ENCODE peak calls at places on chromosomes 2 and 18, in eight cellular contexts. C is lower lobe of right lung; W is fibroblast of lung; L is Panc1; Q is CD4-positive, alpha-beta T cell; R is mammary epithelial cell; Z is hepatocyte; T is stomach. K is an unnamed sample. For H3K9me3, the result is how much of the 10 kb centered on the place peaks cover.

GRCh38 chr18:48951448-48952286 is 902 bp upstream of the SMAD7 start:
- DNase-seq in C (peak), W (peak), L (no peak), Q (peak), R (peak), Z (peak), T (peak), K (no peak)

GRCh38 chr18:44497757-44498490 is 182.8 kb upstream of the SETBP1 start:
- DNase-seq in C (no peak), W (no peak), L (no peak), Q (no peak), R (no peak), Z (no peak), T (no peak), K (no peak)

GRCh38 chr2:25301453-25302352 is 40.0 kb downstream of the DNMT3A start:
- DNase-seq in C (no peak), W (peak), L (no peak), Q (peak), R (peak), Z (no peak), T (no peak), K (no peak)

GRCh38 chr18:49041677-49042570 is 91.2 kb upstream of the SMAD7 start:
- DNase-seq in C (no peak), W (peak), L (no peak), Q (peak), R (peak), Z (peak), T (peak), K (peak)

GRCh38 chr2:215347878-215348277 is 36.0 kb downstream of the ATIC start:
- DNase-seq in C (no peak), W (no peak), L (no peak), Q (no peak), R (no peak), Z (no peak), T (no peak), K (no peak)

GRCh38 chr2:120820885-120821279 is 85.2 kb downstream of the GLI2 start:
- DNase-seq in C (no peak), W (peak), L (no peak), Q (no peak), R (no peak), Z (peak), T (no peak), K (no peak)

GRCh38 chr2:150480241-150480640 is 7.2 kb downstream of the RND3 start:
- DNase-seq in C (no peak), W (peak), L (no peak), Q (no peak), R (peak), Z (no peak), T (peak), K (no peak)

GRCh38 chr2:133317161-133317560 is 251.1 kb downstream of the NCKAP5 start:
- DNase-seq in C (no peak), W (no peak), L (no peak), Q (no peak), R (no peak), Z (no peak), T (no peak), K (no peak)

GRCh38 chr18:3447895-3448844 is 1.8 kb upstream of the TGIF1 start:
- DNase-seq in C (peak), W (peak), L (no peak), Q (peak), R (peak), Z (peak), T (peak), K (no peak)

GRCh38 chr2:231037731-231038482 is 584 bp downstream of the C2orf72 start:
- DNase-seq in C (no peak), W (no peak), L (no peak), Q (no peak), R (no peak), Z (peak), T (peak), K (no peak)

GRCh38 chr2:171793691-171794678 is 100.1 kb downstream of the SLC25A12 start:
- DNase-seq in C (no peak), W (peak), L (no peak), Q (no peak), R (no peak), Z (no peak), T (no peak), K (peak)

GRCh38 chr2:204272913-204273312 is 272.4 kb upstream of the PARD3B start:
- DNase-seq in C (no peak), W (no peak), L (no peak), Q (no peak), R (no peak), Z (no peak), T (no peak), K (no peak)

GRCh38 chr2:133293544-133294270 is 274.6 kb downstream of the NCKAP5 start:
- DNase-seq in C (no peak), W (no peak), L (no peak), Q (no peak), R (no peak), Z (no peak), T (no peak), K (no peak)

GRCh38 chr2:7427293-7428060 is 510.3 kb downstream of the RNF144A start:
- DNase-seq in C (no peak), W (peak), L (peak), Q (no peak), R (peak), Z (peak), T (no peak), K (peak)

GRCh38 chr2:193883820-193884219 is 1689.1 kb upstream of the TMEFF2 start:
- DNase-seq in C (no peak), W (no peak), L (no peak), Q (no peak), R (no peak), Z (no peak), T (no peak), K (no peak)
- H3K9me3 ChIP-seq in C (under half), W (under half), L (under half), Q (under half), R (under half), Z (under half), T (under half), K (under half)

DNA sequence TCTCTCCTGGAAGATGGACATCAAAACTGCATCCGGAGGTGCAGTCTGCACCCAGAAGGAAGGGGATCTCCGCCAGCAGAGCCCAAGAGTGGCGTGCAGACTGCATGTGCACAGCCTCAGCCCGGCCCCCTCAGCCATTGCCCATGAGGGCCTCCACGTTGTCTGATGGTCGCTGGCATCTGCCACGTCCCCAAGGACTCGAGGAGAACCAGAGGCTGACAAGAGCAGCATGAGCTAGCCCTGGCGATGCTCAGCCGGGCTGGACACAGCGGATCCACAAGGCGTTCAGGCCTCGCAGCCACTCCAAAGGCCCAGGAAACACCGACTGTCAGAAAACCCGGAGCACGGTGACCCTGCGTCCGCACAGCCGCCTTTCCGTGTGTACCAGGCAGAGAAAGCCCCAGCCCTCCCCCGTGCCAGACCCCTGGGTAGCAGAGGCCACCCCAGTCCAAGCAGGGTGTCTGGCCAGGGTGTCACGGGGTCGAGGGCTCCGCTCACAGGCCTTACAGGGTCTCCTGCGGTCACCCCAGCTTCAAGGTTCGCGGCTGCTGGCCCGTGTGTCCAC is 48.3 kb downstream of the SLC66A2 start:
- DNase-seq in C (no peak), W (no peak), L (no peak), Q (no peak), R (no peak), Z (no peak), T (no peak), K (no peak)
- H3K9me3 ChIP-seq in C (under half), W (under half), L (under half), Q (under half), R (under half), Z (under half), T (under half), K (under half)

GRCh38 chr2:2932692-2933305 is 444.8 kb downstream of the EIPR1 start:
- DNase-seq in C (no peak), W (no peak), L (no peak), Q (no peak), R (no peak), Z (no peak), T (no peak), K (no peak)
- H3K9me3 ChIP-seq in C (under half), W (under half), L (under half), Q (under half), R (under half), Z (under half), T (under half), K (under half)

GRCh38 chr2:22691666-22692065 is 693.3 kb upstream of the KLHL29 start:
- DNase-seq in C (no peak), W (no peak), L (no peak), Q (no peak), R (no peak), Z (no peak), T (no peak), K (no peak)
- H3K9me3 ChIP-seq in C (under half), W (under half), L (under half), Q (under half), R (under half), Z (under half), T (under half), K (under half)

DNA sequence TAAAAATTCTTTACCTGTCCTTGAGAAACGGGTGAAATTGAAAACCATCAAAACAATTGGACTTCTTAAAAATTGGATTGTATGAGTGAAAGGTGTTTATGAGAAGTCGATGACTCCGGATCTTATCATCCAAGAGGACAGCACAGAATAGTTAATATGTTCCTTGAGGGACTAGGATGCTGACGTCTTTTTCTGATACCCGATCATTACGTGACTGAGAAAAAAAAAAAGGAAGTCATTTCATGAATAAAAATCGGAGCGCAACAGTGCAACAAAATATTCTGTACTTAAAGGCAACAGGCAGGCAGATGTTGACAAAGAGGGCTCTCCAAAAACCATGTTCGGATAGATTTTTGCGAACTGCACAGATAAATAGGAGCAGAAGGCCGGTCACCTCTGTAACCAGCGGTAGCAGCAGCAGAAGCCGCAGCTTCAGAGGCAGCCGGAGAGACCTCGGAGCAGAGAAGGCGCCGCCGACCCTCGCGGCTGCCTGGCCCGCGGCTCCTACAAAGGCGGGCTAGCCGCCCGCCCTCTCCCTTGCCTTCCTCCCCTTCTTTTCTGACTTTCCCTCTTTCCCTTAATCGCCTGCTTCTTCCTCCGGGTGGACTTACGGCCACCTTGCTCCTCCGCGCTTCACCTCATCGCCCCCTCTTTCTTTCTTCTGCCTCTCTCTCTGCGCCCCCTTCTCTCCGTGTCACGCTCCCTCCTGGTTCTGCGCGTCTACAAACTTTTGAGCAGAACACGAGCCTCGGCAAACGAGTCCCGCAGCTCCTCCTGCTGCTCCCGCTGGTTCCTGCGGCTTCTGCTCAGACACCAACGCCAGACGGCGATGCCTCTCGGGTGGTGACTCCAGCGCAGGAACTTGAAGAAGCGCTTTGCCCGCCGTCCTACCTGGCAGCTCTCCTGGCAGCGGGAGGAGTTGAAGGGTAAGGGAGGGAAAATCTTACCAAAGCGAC is at the start of gene ADCYAP1:
- DNase-seq in C (no peak), W (peak), L (no peak), Q (no peak), R (no peak), Z (peak), T (no peak), K (no peak)
- H3K9me3 ChIP-seq in C (under half), W (under half), L (under half), Q (under half), R (under half), Z (under half), T (under half), K (under half)

GRCh38 chr2:95375532-95376221 is 26.8 kb upstream of the FAHD2A start:
- DNase-seq in C (peak), W (no peak), L (no peak), Q (no peak), R (no peak), Z (no peak), T (no peak), K (no peak)

GRCh38 chr2:95374451-95374915 is 28.0 kb upstream of the FAHD2A start:
- DNase-seq in C (peak), W (no peak), L (no peak), Q (no peak), R (no peak), Z (no peak), T (no peak), K (no peak)

GRCh38 chr2:95376311-95377215 is 25.9 kb upstream of the FAHD2A start:
- DNase-seq in C (peak), W (no peak), L (no peak), Q (no peak), R (no peak), Z (no peak), T (no peak), K (no peak)

GRCh38 chr2:95374029-95374428 is 28.5 kb upstream of the FAHD2A start:
- DNase-seq in C (peak), W (no peak), L (no peak), Q (no peak), R (no peak), Z (no peak), T (no peak), K (no peak)

DNA sequence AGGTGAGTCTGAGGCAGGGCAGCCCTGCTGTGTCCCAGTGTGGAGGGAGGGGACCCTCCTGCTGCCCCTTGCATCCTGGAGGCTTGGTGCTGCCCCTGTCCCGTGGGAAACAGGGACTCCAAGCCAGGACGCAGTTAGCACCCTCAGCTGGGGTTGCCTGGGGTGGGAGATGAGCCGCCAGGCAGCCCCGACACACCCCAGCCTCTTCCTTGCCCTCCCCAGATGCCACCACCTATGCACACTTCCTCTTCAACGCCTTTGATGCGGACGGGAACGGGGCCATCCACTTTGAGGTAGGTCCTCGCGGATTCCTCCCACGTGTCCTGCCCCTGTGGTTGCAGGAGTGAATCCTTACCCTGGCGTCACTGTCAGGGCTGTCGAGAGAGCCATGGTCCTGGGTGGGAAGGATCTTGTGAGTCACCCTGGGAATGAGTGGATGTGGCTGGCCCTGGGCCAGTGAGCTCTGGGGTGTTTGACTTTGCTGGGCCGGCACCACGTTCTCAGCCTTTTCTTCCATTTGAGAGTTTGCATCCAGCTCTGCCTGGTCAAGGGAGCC is 27.5 kb upstream of the FAHD2A start:
- DNase-seq in C (peak), W (peak), L (no peak), Q (no peak), R (no peak), Z (no peak), T (no peak), K (no peak)
- H3K9me3 ChIP-seq in C (under half), W (under half), L (under half), Q (under half), R (under half), Z (under half), T (under half), K (under half)

GRCh38 chr2:126940331-126940730 is 41.6 kb downstream of the TEX51 start:
- DNase-seq in C (no peak), W (no peak), L (no peak), Q (no peak), R (no peak), Z (no peak), T (no peak), K (no peak)
- H3K9me3 ChIP-seq in C (under half), W (under half), L (under half), Q (under half), R (under half), Z (under half), T (under half), K (under half)

GRCh38 chr18:25898965-25899364 is 191.4 kb downstream of the SS18 start:
- DNase-seq in C (no peak), W (no peak), L (no peak), Q (no peak), R (no peak), Z (no peak), T (no peak), K (no peak)
- H3K9me3 ChIP-seq in C (under half), W (under half), L (under half), Q (under half), R (under half), Z (under half), T (under half), K (under half)

GRCh38 chr2:16321872-16322271 is 343.8 kb downstream of the CYRIA start:
- DNase-seq in C (no peak), W (no peak), L (no peak), Q (no peak), R (no peak), Z (no peak), T (no peak), K (no peak)

GRCh38 chr2:16319425-16320245 is 346.0 kb downstream of the CYRIA start:
- DNase-seq in C (no peak), W (no peak), L (no peak), Q (no peak), R (no peak), Z (no peak), T (no peak), K (no peak)

GRCh38 chr2:16322308-16323130 is 343.1 kb downstream of the CYRIA start:
- DNase-seq in C (no peak), W (no peak), L (no peak), Q (no peak), R (no peak), Z (no peak), T (no peak), K (no peak)

GRCh38 chr2:16320716-16321115 is 344.9 kb downstream of the CYRIA start:
- DNase-seq in C (no peak), W (no peak), L (no peak), Q (no peak), R (no peak), Z (no peak), T (no peak), K (no peak)

GRCh38 chr2:16321256-16321655 is 344.4 kb downstream of the CYRIA start:
- DNase-seq in C (no peak), W (no peak), L (no peak), Q (no peak), R (no peak), Z (no peak), T (no peak), K (no peak)
- H3K9me3 ChIP-seq in C (under half), W (under half), L (under half), Q (under half), R (under half), Z (under half), T (under half), K (under half)

DNA sequence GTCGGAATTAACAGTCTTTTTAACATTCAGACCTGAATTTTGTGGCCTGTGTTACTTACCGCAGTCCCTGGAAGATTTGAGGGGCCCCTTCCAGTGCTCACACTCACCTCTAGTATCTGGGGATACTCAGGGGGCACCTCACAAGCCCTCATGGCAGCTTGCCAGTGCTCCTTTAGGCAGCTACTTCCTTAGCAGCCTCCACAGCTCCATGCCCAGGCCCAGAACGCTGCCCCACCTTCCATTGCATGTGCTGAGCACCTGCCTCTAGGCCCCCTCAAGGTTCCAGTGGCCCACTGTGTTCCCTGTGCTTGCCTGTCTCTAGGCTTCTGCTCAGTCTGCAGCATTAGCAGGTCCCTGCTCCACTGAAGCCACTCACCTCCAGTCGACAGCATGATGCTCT is 30.0 kb upstream of the PLA2R1 start:
- DNase-seq in C (no peak), W (no peak), L (no peak), Q (no peak), R (peak), Z (no peak), T (no peak), K (no peak)
- H3K9me3 ChIP-seq in C (under half), W (under half), L (under half), Q (under half), R (under half), Z (under half), T (half or more), K (under half)